ENCODE peak calls at places on chromosomes 11 and 22, in seven cellular contexts. C is retinal pigment epithelial cell; D is HFF-Myc; W is upper lobe of right lung; A is CD8-positive, alpha-beta T cell; S is stomach; T is GM23338. G is an unnamed sample.

GRCh38 chr11:12232819-12233601 is 122.6 kb downstream of the MICAL2 start:
- DNase-seq in C (no peak), D (peak; percentile 41), W (no peak), A (no peak), S (no peak), T (no peak), G (no peak)

GRCh38 chr22:26453812-26454500 is 24.9 kb downstream of the ASPHD2 start:
- DNase-seq in C (no peak), D (no peak), W (no peak), A (no peak), S (no peak), T (no peak), G (no peak)

GRCh38 chr11:78770931-78771330 is 196.3 kb upstream of the NARS2 start:
- DNase-seq in C (no peak), D (no peak), W (no peak), A (no peak), S (no peak), T (no peak), G (no peak)

GRCh38 chr11:30131535-30131934 is 99.3 kb upstream of the FSHB start:
- DNase-seq in C (no peak), D (no peak), W (no peak), A (no peak), S (no peak), T (no peak), G (no peak)

GRCh38 chr11:8567597-8568198 is 26.3 kb downstream of the STK33 start:
- DNase-seq in C (peak; percentile 78), D (no peak), W (no peak), A (no peak), S (no peak), T (no peak), G (no peak)

GRCh38 chr11:34620820-34621792 is at the start of gene EHF:
- DNase-seq in C (no peak), D (no peak), W (no peak), A (no peak), S (peak; percentile 43), T (no peak), G (no peak)

GRCh38 chr11:109644158-109644557 is 222.2 kb downstream of the C11orf87 start:
- DNase-seq in C (no peak), D (peak; percentile 5), W (no peak), A (no peak), S (no peak), T (no peak), G (no peak)

GRCh38 chr22:17198188-17199130 is 20.8 kb downstream of the ADA2 start:
- DNase-seq in C (no peak), D (no peak), W (no peak), A (no peak), S (no peak), T (peak; percentile 98), G (peak; percentile 37)

GRCh38 chr22:43951966-43952365 is 3.3 kb upstream of the SAMM50 start:
- DNase-seq in C (no peak), D (no peak), W (no peak), A (no peak), S (no peak), T (peak; percentile 22), G (no peak)

GRCh38 chr11:130499828-130500227 is 51.4 kb downstream of the ADAMTS15 start:
- DNase-seq in C (no peak), D (no peak), W (no peak), A (no peak), S (no peak), T (no peak), G (no peak)

GRCh38 chr11:78030429-78031325 is 7.6 kb upstream of the KCTD14 start:
- DNase-seq in C (peak; percentile 78), D (peak; percentile 53), W (peak; percentile 87), A (no peak), S (peak; percentile 89), T (peak; percentile 27), G (peak; percentile 89)

GRCh38 chr11:16013649-16014275 is 342.6 kb downstream of the SOX6 start:
- DNase-seq in C (no peak), D (no peak), W (no peak), A (no peak), S (no peak), T (no peak), G (no peak)

GRCh38 chr22:43277987-43278601 is 65.1 kb downstream of the SCUBE1 start:
- DNase-seq in C (no peak), D (no peak), W (no peak), A (no peak), S (no peak), T (no peak), G (no peak)

GRCh38 chr22:49554296-49554625 is 273.4 kb downstream of the BRD1 start:
- DNase-seq in C (no peak), D (no peak), W (peak; percentile 42), A (no peak), S (no peak), T (no peak), G (no peak)

GRCh38 chr11:67492069-67492727 is 9.4 kb downstream of the AIP start:
- DNase-seq in C (no peak), D (no peak), W (no peak), A (no peak), S (no peak), T (no peak), G (no peak)

GRCh38 chr11:20337526-20338154 is 25.9 kb upstream of the HTATIP2 start:
- DNase-seq in C (no peak), D (no peak), W (no peak), A (no peak), S (no peak), T (peak; percentile 68), G (no peak)

GRCh38 chr11:398826-399225 is 4.8 kb downstream of the PKP3 start:
- DNase-seq in C (no peak), D (no peak), W (no peak), A (no peak), S (no peak), T (no peak), G (no peak)

DNA sequence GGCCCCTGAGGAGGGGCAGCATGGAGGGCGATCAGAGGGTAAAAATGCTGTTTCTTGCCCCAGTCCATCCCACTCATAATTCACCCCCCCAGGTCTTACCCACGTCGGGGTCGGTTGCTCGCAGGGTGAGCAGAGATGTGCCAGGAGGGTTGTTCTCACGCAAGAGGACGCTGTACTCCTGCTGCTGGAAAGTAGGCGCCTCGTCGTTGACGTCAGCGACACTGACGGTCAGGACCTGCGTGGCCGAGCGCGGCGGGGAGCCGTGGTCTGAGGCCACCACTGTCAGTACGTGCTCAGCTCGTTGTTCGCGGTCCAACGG is 10.3 kb upstream of the TPP1 start:
- DNase-seq in C (no peak), D (no peak), W (no peak), A (no peak), S (no peak), T (peak; percentile 56), G (no peak)
- H3K4me3 ChIP-seq in C (no peak overlapping the region), D (no peak overlapping the region), W (no peak overlapping the region), A (no peak overlapping the region), S (no peak overlapping the region), T (peak overlapping the region; percentile 69), G (no peak overlapping the region)

GRCh38 chr11:46243796-46244109 is 33.7 kb upstream of the CREB3L1 start:
- DNase-seq in C (no peak), D (no peak), W (no peak), A (no peak), S (no peak), T (no peak), G (no peak)
- H3K4me3 ChIP-seq in C (peak overlapping the region; percentile 67), D (peak overlapping the region; percentile 43), W (peak overlapping the region; percentile 56), A (peak overlapping the region; percentile 55), S (peak overlapping the region; percentile 41), T (peak overlapping the region; percentile 57), G (peak overlapping the region; percentile 20)

GRCh38 chr22:23789121-23789520 is 2.4 kb downstream of the SMARCB1 start:
- DNase-seq in C (no peak), D (no peak), W (no peak), A (no peak), S (no peak), T (peak; percentile 58), G (no peak)

GRCh38 chr22:23790819-23791736 is 4.3 kb downstream of the SMARCB1 start:
- DNase-seq in C (no peak), D (peak; percentile 94), W (no peak), A (no peak), S (no peak), T (no peak), G (no peak)

GRCh38 chr22:23787910-23788309 is 1.1 kb downstream of the SMARCB1 start:
- DNase-seq in C (no peak), D (no peak), W (no peak), A (no peak), S (no peak), T (no peak), G (no peak)

GRCh38 chr22:23787600-23787896 is 782 bp downstream of the SMARCB1 start:
- DNase-seq in C (no peak), D (no peak), W (no peak), A (no peak), S (no peak), T (no peak), G (no peak)

DNA sequence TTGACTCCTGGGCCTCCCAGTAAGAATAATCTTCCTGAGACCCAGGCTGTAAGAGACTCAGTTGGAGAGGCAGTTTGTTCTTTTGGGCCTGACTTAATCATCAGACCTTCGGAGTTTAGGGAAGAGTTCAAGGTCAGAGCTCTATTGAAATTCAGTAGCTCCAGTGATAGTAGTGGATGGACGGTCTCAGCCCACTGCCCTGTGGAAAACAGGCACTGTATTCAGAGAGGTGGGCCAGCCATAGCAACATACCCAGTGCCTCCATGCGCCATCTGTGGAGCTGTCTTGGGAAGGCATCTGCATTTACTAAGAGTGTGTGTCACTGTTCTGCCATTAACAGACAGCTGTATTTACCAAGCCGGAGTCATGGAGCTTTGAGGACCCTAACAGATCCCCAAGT is 2.9 kb downstream of the SMARCB1 start:
- DNase-seq in C (no peak), D (no peak), W (no peak), A (no peak), S (no peak), T (no peak), G (no peak)
- H3K4me3 ChIP-seq in C (no peak overlapping the region), D (no peak overlapping the region), W (no peak overlapping the region), A (no peak overlapping the region), S (no peak overlapping the region), T (no peak overlapping the region), G (no peak overlapping the region)

GRCh38 chr11:22342599-22343138 is 4.5 kb downstream of the SLC17A6 start:
- DNase-seq in C (no peak), D (no peak), W (no peak), A (no peak), S (no peak), T (peak; percentile 28), G (no peak)

GRCh38 chr11:22338465-22338810 is 257 bp downstream of the SLC17A6 start:
- DNase-seq in C (no peak), D (no peak), W (no peak), A (no peak), S (no peak), T (peak; percentile 68), G (no peak)

GRCh38 chr11:22340803-22341581 is 2.8 kb downstream of the SLC17A6 start:
- DNase-seq in C (no peak), D (no peak), W (peak; percentile 46), A (no peak), S (no peak), T (peak; percentile 66), G (no peak)

GRCh38 chr11:22343411-22344032 is 5.3 kb downstream of the SLC17A6 start:
- DNase-seq in C (no peak), D (no peak), W (no peak), A (no peak), S (no peak), T (peak; percentile 60), G (no peak)

DNA sequence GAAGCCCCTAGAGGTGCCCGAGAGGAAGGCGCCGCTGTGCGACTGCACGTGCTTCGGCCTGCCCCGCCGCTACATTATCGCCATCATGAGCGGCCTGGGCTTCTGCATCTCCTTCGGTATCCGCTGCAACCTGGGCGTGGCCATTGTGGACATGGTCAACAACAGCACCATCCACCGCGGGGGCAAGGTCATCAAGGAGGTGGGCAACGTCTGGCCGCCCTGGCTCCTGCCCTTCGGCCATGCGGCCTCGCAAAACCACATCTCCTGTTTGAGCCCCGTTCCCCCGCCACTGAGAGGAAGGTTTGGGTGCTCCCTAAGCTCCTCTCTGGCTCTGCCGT is 3.4 kb downstream of the SLC17A6 start:
- DNase-seq in C (no peak), D (no peak), W (no peak), A (no peak), S (no peak), T (peak; percentile 63), G (no peak)
- H3K4me3 ChIP-seq in C (no peak overlapping the region), D (no peak overlapping the region), W (no peak overlapping the region), A (no peak overlapping the region), S (no peak overlapping the region), T (peak overlapping the region; percentile 65), G (no peak overlapping the region)